ENCODE peak calls at places on chromosomes 16 and 17, in four cellular contexts. K is pancreas, H is BJ, L is stomach. A is an unnamed sample. For H3K36me3, the result is how much of the 10 kb centered on the place peaks cover.

GRCh38 chr17:1752425-1752941 is 9.4 kb upstream of the SERPINF1 start:
- DNase-seq in K (peak), H (no peak), L (no peak), A (peak)

GRCh38 chr16:15993128-15993527 is 43.7 kb downstream of the ABCC1 start:
- DNase-seq in K (no peak), H (no peak), L (no peak), A (no peak)

GRCh38 chr17:27540300-27541105 is 84.3 kb downstream of the KSR1 start:
- DNase-seq in K (peak), H (peak), L (peak), A (peak)

GRCh38 chr16:79628501-79628975 is 28.0 kb upstream of the MAF start:
- DNase-seq in K (no peak), H (no peak), L (no peak), A (no peak)

GRCh38 chr17:44971776-44972483 is 3.8 kb upstream of the C1QL1 start:
- DNase-seq in K (no peak), H (no peak), L (no peak), A (no peak)

GRCh38 chr16:73172621-73173312 is 124.8 kb upstream of the ZFHX3 start:
- DNase-seq in K (peak), H (peak), L (peak), A (peak)

GRCh38 chr17:34637548-34638525 is 58.5 kb downstream of the TMEM132E start:
- DNase-seq in K (peak), H (peak), L (peak), A (peak)

GRCh38 chr16:50924759-50925545 is 183.1 kb downstream of the CYLD start:
- DNase-seq in K (no peak), H (no peak), L (no peak), A (no peak)

GRCh38 chr17:933168-934083 is 46.1 kb downstream of the NXN start:
- DNase-seq in K (no peak), H (peak), L (peak), A (peak)

GRCh38 chr17:43840814-43841213 is 6.2 kb upstream of the CD300LG start:
- DNase-seq in K (no peak), H (no peak), L (no peak), A (no peak)

GRCh38 chr17:45234641-45235040 is 13.0 kb downstream of the FMNL1 start:
- DNase-seq in K (no peak), H (no peak), L (no peak), A (no peak)

GRCh38 chr17:27549251-27549919 is 81.6 kb upstream of the LGALS9 start:
- DNase-seq in K (peak), H (no peak), L (peak), A (no peak)

GRCh38 chr17:62824290-62825135 is 16.4 kb upstream of the MARCHF10 start:
- DNase-seq in K (no peak), H (peak), L (no peak), A (no peak)

GRCh38 chr17:72587773-72588511 is 467.1 kb downstream of the SOX9 start:
- DNase-seq in K (no peak), H (no peak), L (no peak), A (no peak)

GRCh38 chr16:5058476-5058875 is 7.3 kb downstream of the C16orf89 start:
- DNase-seq in K (no peak), H (no peak), L (no peak), A (no peak)

GRCh38 chr16:30028438-30029093 is 2.5 kb downstream of the TLCD3B start:
- DNase-seq in K (no peak), H (no peak), L (no peak), A (no peak)

GRCh38 chr17:74085434-74085833 is 118.0 kb upstream of the RPL38 start:
- DNase-seq in K (no peak), H (no peak), L (no peak), A (no peak)

GRCh38 chr16:67860589-67861398 is 12.1 kb upstream of the EDC4 start:
- DNase-seq in K (no peak), H (no peak), L (no peak), A (no peak)

GRCh38 chr17:79789943-79790804 is 6.7 kb downstream of the CBX8 start:
- DNase-seq in K (no peak), H (no peak), L (no peak), A (peak)

GRCh38 chr16:11793840-11794239 is 3.2 kb downstream of the ZC3H7A start:
- DNase-seq in K (no peak), H (no peak), L (no peak), A (no peak)

GRCh38 chr17:40510328-40510648 is 8.9 kb upstream of the TNS4 start:
- DNase-seq in K (no peak), H (no peak), L (no peak), A (no peak)

GRCh38 chr16:4675864-4676786 is 17.2 kb upstream of the NUDT16L1 start:
- DNase-seq in K (no peak), H (no peak), L (no peak), A (no peak)

GRCh38 chr17:17342242-17342945 is 39.2 kb downstream of the NT5M start:
- DNase-seq in K (no peak), H (no peak), L (peak), A (no peak)

GRCh38 chr16:11355862-11356261 is 10.6 kb downstream of the RMI2 start:
- DNase-seq in K (no peak), H (no peak), L (no peak), A (no peak)

GRCh38 chr16:59385953-59386352 is 651.8 kb upstream of the GOT2 start:
- DNase-seq in K (no peak), H (peak), L (no peak), A (no peak)

GRCh38 chr16:80804061-80804450 is 342 bp downstream of the CDYL2 start:
- DNase-seq in K (peak), H (no peak), L (no peak), A (peak)

GRCh38 chr17:26818736-26819135 is 475.2 kb upstream of the WSB1 start:
- DNase-seq in K (no peak), H (no peak), L (no peak), A (no peak)

GRCh38 chr16:19980866-19981265 is 92.8 kb downstream of the GPR139 start:
- DNase-seq in K (no peak), H (no peak), L (no peak), A (no peak)

GRCh38 chr16:17194190-17194780 is 276.5 kb downstream of the XYLT1 start:
- DNase-seq in K (peak), H (no peak), L (peak), A (peak)

GRCh38 chr17:38710603-38710962 is 5.5 kb downstream of the MLLT6 start:
- DNase-seq in K (no peak), H (no peak), L (no peak), A (no peak)
- H3K36me3 ChIP-seq in K (under half), H (under half), L (half or more), A (half or more)

DNA sequence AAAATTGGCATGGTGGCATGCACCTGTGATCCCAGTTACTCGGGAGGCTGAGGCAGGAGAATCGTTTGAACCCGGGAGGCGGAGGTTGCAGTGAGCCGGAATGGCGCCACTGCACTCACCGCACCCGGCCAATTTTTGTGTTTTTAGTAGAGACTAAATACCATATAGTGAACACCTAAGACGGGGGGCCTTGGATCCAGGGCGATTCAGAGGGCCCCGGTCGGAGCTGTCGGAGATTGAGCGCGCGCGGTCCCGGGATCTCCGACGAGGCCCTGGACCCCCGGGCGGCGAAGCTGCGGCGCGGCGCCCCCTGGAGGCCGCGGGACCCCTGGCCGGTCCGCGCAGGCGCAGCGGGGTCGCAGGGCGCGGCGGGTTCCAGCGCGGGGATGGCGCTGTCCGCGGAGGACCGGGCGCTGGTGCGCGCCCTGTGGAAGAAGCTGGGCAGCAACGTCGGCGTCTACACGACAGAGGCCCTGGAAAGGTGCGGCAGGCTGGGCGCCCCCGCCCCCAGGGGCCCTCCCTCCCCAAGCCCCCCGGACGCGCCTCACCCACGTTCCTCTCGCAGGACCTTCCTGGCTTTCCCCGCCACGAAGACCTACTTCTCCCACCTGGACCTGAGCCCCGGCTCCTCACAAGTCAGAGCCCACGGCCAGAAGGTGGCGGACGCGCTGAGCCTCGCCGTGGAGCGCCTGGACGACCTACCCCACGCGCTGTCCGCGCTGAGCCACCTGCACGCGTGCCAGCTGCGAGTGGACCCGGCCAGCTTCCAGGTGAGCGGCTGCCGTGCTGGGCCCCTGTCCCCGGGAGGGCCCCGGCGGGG is at the start of gene HBQ1:
- DNase-seq in K (no peak), H (no peak), L (no peak), A (no peak)
- TF ChIP-seq CTCF in K (no peak), H (peak), L (no peak), A (peak)

DNA sequence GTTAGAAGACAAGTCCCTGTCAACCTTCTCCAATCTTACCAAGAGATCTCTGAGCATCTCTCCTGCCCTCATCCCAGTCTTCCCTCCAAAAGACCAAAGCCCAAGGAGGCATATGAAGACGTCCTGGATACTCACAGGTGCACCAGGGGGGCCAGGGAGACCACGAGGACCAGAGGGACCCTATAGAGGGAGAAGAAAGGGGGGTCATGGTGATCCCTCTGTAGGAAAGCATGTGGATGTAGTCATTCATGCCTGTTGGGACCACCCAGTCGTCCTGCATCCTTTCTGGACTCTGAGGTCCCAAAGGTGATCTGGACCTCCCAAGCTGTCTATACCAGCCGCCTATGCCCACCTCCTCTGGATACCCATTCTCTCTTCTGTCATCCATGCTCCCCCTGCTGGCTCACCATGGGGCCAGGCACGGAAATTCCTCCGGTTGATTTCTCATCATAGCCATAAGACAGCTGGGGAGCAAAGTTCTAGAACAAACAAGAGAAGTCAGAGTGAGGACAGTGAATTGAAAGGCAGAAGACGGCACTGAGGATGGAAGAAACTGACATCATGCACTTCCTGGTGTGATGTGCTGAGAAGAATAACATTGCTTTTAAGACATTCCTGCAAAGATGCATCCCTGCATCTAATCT is 3.3 kb downstream of the COL1A1 start:
- DNase-seq in K (no peak), H (no peak), L (peak), A (peak)
- H3K36me3 ChIP-seq in K (under half), H (half or more), L (half or more), A (half or more)

DNA sequence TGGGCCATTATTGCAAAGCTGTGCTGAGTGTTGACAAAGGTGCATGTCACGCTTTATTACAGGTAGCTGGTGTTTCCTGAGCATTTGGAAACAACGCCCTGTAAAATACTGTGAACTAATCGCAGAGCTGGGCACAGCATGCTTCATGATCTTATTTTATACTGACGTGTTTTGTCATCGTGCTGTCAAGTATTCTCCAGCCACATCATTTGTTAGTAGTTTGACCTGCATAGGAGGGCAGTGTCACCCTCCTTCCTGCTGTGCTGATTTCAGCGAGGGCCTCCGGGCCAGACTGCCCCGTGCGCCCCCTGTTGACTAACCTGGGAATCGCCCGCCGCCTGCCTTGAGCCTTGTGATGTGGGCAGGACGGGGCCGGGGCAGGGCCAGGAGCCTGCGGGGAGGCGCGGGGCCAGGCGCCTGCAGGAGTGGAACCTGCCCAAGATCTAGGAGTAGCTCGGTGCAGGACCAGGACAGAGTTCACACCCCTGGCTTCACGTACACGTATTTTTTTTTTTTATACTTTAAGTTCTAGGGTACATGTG is 820.7 kb downstream of the KCNJ18 start:
- DNase-seq in K (no peak), H (no peak), L (no peak), A (no peak)
- TF ChIP-seq CTCF in K (no peak), H (no peak), L (no peak), A (no peak)

A was measured in lower lobe of right lung.